ENCODE peak calls at places on chromosome 11, in five cellular contexts. M, Q, Y, V and H are unnamed samples.

GRCh38 chr11:119369035-119369925 is 12.2 kb downstream of the USP2 start:
- DNase-seq in M (no peak), V (no peak), Y (no peak), Q (no peak), H (no peak)

GRCh38 chr11:4071828-4072421 is 22.7 kb upstream of the RRM1 start:
- DNase-seq in M (no peak), V (no peak), Q (no peak), Y (no peak), H (no peak)

GRCh38 chr11:98495601-98496000 is 525.1 kb upstream of the CNTN5 start:
- DNase-seq in M (no peak), V (no peak), Y (no peak), Q (peak; percentile 1), H (no peak)

GRCh38 chr11:112345166-112345565 is 84.5 kb upstream of the PLET1 start:
- DNase-seq in V (no peak), M (no peak), Q (no peak), Y (no peak), H (no peak)

GRCh38 chr11:65891180-65892136 is 985 bp downstream of the CCDC85B start:
- DNase-seq in V (no peak), Q (peak; percentile 65), M (no peak), Y (no peak), H (peak; percentile 87)

GRCh38 chr11:30059172-30059815 is 42.5 kb upstream of the KCNA4 start:
- DNase-seq in Q (no peak), V (no peak), M (no peak), Y (no peak), H (no peak)

GRCh38 chr11:113896156-113896879 is 8.3 kb upstream of the HTR3B start:
- DNase-seq in V (peak; percentile 38), Q (peak; percentile 51), M (no peak), Y (peak; percentile 37), H (no peak)

GRCh38 chr11:65352783-65353182 is 1.8 kb upstream of the TIGD3 start:
- DNase-seq in V (no peak), Y (no peak), Q (peak; percentile 33), M (no peak), H (no peak)

GRCh38 chr11:93570759-93571413 is 27.7 kb upstream of the SMCO4 start:
- DNase-seq in M (peak; percentile 50), Y (no peak), Q (peak; percentile 29), V (no peak), H (no peak)

GRCh38 chr11:472816-473215 is 22.7 kb downstream of the PTDSS2 start:
- DNase-seq in V (no peak), Y (no peak), Q (no peak), M (peak; percentile 29), H (no peak)

GRCh38 chr11:134322553-134322952 is 9.2 kb upstream of the GLB1L2 start:
- DNase-seq in M (no peak), Y (no peak), V (no peak), Q (no peak), H (no peak)

GRCh38 chr11:9150944-9151343 is 59.5 kb upstream of the SCUBE2 start:
- DNase-seq in V (no peak), Y (no peak), M (no peak), Q (peak; percentile 58), H (no peak)

GRCh38 chr11:34641981-34642380 is 21.1 kb downstream of the EHF start:
- DNase-seq in Y (no peak), Q (no peak), M (peak; percentile 55), V (no peak), H (no peak)

GRCh38 chr11:34652191-34652958 is 31.5 kb downstream of the EHF start:
- DNase-seq in Y (no peak), M (no peak), Q (no peak), V (no peak), H (no peak)

GRCh38 chr11:65651589-65652510 is 10.9 kb downstream of the RELA start:
- DNase-seq in M (peak; percentile 72), V (no peak), Y (peak; percentile 86), Q (peak; percentile 49), H (no peak)

GRCh38 chr11:61695917-61696316 is 15.7 kb downstream of the DAGLA start:
- DNase-seq in M (peak; percentile 83), Y (peak; percentile 78), V (no peak), Q (peak; percentile 65), H (no peak)

GRCh38 chr11:44927174-44927661 is 23.5 kb downstream of the TP53I11 start:
- DNase-seq in M (peak; percentile 75), Y (peak; percentile 74), Q (peak; percentile 81), V (peak; percentile 88), H (peak; percentile 91)

GRCh38 chr11:5624489-5625278 is at the start of gene TRIM34:
- DNase-seq in Q (peak; percentile 76), M (peak; percentile 25), Y (peak; percentile 56), V (peak; percentile 11), H (no peak)

GRCh38 chr11:35791088-35791958 is 128.7 kb downstream of the TRIM44 start:
- DNase-seq in M (no peak), Q (peak; percentile 45), Y (no peak), V (no peak), H (no peak)

GRCh38 chr11:36311926-36312592 is 16.0 kb downstream of the PRR5L start:
- DNase-seq in M (no peak), Y (no peak), V (no peak), Q (no peak), H (no peak)

GRCh38 chr11:13772223-13773046 is 104.0 kb downstream of the FAR1 start:
- DNase-seq in Q (peak; percentile 79), M (no peak), V (peak; percentile 27), Y (no peak), H (no peak)

GRCh38 chr11:267491-267994 is 10.7 kb upstream of the NLRP6 start:
- DNase-seq in V (no peak), M (no peak), Y (peak; percentile 60), Q (no peak), H (no peak)

GRCh38 chr11:1927151-1928037 is 7.9 kb downstream of the TNNT3 start:
- DNase-seq in V (no peak), Q (no peak), M (peak; percentile 23), Y (no peak), H (peak; percentile 84)

GRCh38 chr11:134971381-134971780 is 559.3 kb upstream of the B3GAT1 start:
- DNase-seq in M (no peak), V (no peak), Q (no peak), Y (no peak), H (peak; percentile 53)

GRCh38 chr11:83971063-83971462 is 684.9 kb upstream of the CCDC90B start:
- DNase-seq in Q (no peak), Y (no peak), M (no peak), V (no peak), H (no peak)

GRCh38 chr11:121595717-121596156 is 143.0 kb upstream of the SORL1-AS1 start:
- DNase-seq in Y (no peak), V (no peak), M (no peak), Q (peak; percentile 98), H (no peak)

GRCh38 chr11:47004595-47005033 is 68.1 kb downstream of the CSTPP1 start:
- DNase-seq in V (no peak), M (peak; percentile 62), Y (peak; percentile 81), Q (peak; percentile 98), H (peak; percentile 86)

GRCh38 chr11:101096036-101096704 is 33.4 kb downstream of the PGR start:
- DNase-seq in V (no peak), Q (peak; percentile 53), Y (peak; percentile 27), M (no peak), H (no peak)

GRCh38 chr11:77370217-77370616 is 68.7 kb upstream of the GDPD4 start:
- DNase-seq in Q (no peak), M (no peak), Y (no peak), V (no peak), H (no peak)
- TF ChIP-seq CTCF in Q (no peak), M (no peak), Y (no peak), V (no peak), H (no peak)

GRCh38 chr11:102309621-102310541 is 7.4 kb upstream of the BIRC3 start:
- DNase-seq in M (no peak), V (no peak), Y (no peak), Q (no peak), H (no peak)
- TF ChIP-seq CTCF in M (no peak), V (peak; percentile 12), Y (no peak), Q (no peak), H (no peak)

GRCh38 chr11:43282607-43283440 is 29.0 kb upstream of the API5 start:
- DNase-seq in M (peak; percentile 24), V (peak; percentile 73), Y (no peak), Q (peak; percentile 46), H (no peak)

GRCh38 chr11:43278302-43278956 is 33.4 kb upstream of the API5 start:
- DNase-seq in Q (peak; percentile 37), V (no peak), Y (no peak), M (no peak), H (no peak)
- TF ChIP-seq CTCF in Q (peak; percentile 37), V (peak; percentile 35), Y (no peak), M (no peak), H (peak; percentile 41)

GRCh38 chr11:120516461-120517389 is 5.2 kb downstream of the GRIK4 start:
- DNase-seq in V (peak; percentile 34), Y (no peak), Q (no peak), M (no peak), H (no peak)
- TF ChIP-seq CTCF in V (no peak), Y (no peak), Q (no peak), M (no peak), H (no peak)

GRCh38 chr11:76860539-76861475 is at the start of gene ACER3:
- DNase-seq in V (peak; percentile 95), M (peak; percentile 97), Q (peak; percentile 93), Y (peak; percentile 96), H (peak; percentile 96)
- TF ChIP-seq CTCF in V (no peak), M (no peak), Q (peak; percentile 36), Y (no peak), H (peak; percentile 41)

GRCh38 chr11:62948765-62949320 is 27.7 kb upstream of the CHRM1 start:
- DNase-seq in V (no peak), Q (no peak), Y (peak; percentile 21), M (no peak), H (peak; percentile 76)
- TF ChIP-seq CTCF in V (no peak), Q (no peak), Y (no peak), M (no peak), H (no peak)

GRCh38 chr11:69293087-69293486 is 868 bp upstream of the MYEOV start:
- DNase-seq in V (no peak), Q (no peak), M (no peak), Y (no peak), H (no peak)
- TF ChIP-seq CTCF in V (no peak), Q (no peak), M (no peak), Y (no peak), H (no peak)

GRCh38 chr11:8055111-8055835 is 25.7 kb upstream of the TUB start:
- DNase-seq in Q (no peak), V (no peak), M (no peak), Y (peak; percentile 10), H (peak; percentile 75)
- TF ChIP-seq CTCF in Q (peak; percentile 18), V (no peak), M (no peak), Y (no peak), H (peak; percentile 8)